ENCODE peak calls at places on chromosomes 4 and X, in seven cellular contexts. One of them, this sample, is unnamed. For H3K27me3, the result is how much of the 10 kb centered on the place peaks cover.

GRCh38 chrX:39475372-39475771 is 622.4 kb downstream of the BCOR start:
- DNase-seq in HCT116: no peak
- DNase-seq in SK-N-SH: no peak
- DNase-seq in GM12878: no peak
- DNase-seq in H1: no peak
- DNase-seq in HepG2: no peak
- DNase-seq in K562: peak
- DNase-seq in this sample: no peak

GRCh38 chr4:168864831-168865541 is 145.1 kb downstream of the CBR4 start:
- DNase-seq in HCT116: no peak
- DNase-seq in SK-N-SH: no peak
- DNase-seq in GM12878: no peak
- DNase-seq in H1: no peak
- DNase-seq in HepG2: no peak
- DNase-seq in K562: no peak
- DNase-seq in this sample: peak

GRCh38 chrX:140762061-140762460 is 52.5 kb downstream of the LINC00632 start:
- DNase-seq in HCT116: no peak
- DNase-seq in SK-N-SH: peak
- DNase-seq in GM12878: no peak
- DNase-seq in H1: peak
- DNase-seq in HepG2: peak
- DNase-seq in K562: peak
- DNase-seq in this sample: no peak

GRCh38 chr4:95142877-95143412 is 385.2 kb downstream of the BMPR1B start:
- DNase-seq in HCT116: no peak
- DNase-seq in SK-N-SH: no peak
- DNase-seq in GM12878: no peak
- DNase-seq in H1: no peak
- DNase-seq in HepG2: no peak
- DNase-seq in K562: no peak
- DNase-seq in this sample: no peak

GRCh38 chr4:87353592-87353991 is 30.9 kb upstream of the HSD17B13 start:
- DNase-seq in HCT116: peak
- DNase-seq in SK-N-SH: peak
- DNase-seq in GM12878: peak
- DNase-seq in H1: peak
- DNase-seq in HepG2: peak
- DNase-seq in K562: peak
- DNase-seq in this sample: peak

GRCh38 chrX:150224676-150225075 is 138.4 kb upstream of the MAMLD1 start:
- DNase-seq in HCT116: no peak
- DNase-seq in SK-N-SH: no peak
- DNase-seq in GM12878: no peak
- DNase-seq in H1: no peak
- DNase-seq in HepG2: no peak
- DNase-seq in K562: no peak
- DNase-seq in this sample: no peak

GRCh38 chr4:8594097-8595038 is 1.8 kb downstream of the CPZ start:
- DNase-seq in HCT116: peak
- DNase-seq in SK-N-SH: peak
- DNase-seq in GM12878: peak
- DNase-seq in H1: peak
- DNase-seq in HepG2: peak
- DNase-seq in K562: peak
- DNase-seq in this sample: peak

GRCh38 chr4:36385951-36386561 is 104.6 kb downstream of the DTHD1 start:
- DNase-seq in HCT116: no peak
- DNase-seq in SK-N-SH: no peak
- DNase-seq in GM12878: peak
- DNase-seq in H1: no peak
- DNase-seq in HepG2: no peak
- DNase-seq in K562: no peak
- DNase-seq in this sample: no peak

GRCh38 chrX:129831486-129831885 is 12.2 kb downstream of the ZDHHC9 start:
- DNase-seq in HCT116: no peak
- DNase-seq in SK-N-SH: no peak
- DNase-seq in GM12878: no peak
- DNase-seq in H1: no peak
- DNase-seq in HepG2: no peak
- DNase-seq in K562: no peak
- DNase-seq in this sample: no peak

GRCh38 chr4:38273369-38273768 is 313.2 kb downstream of the PTTG2 start:
- DNase-seq in HCT116: no peak
- DNase-seq in SK-N-SH: no peak
- DNase-seq in GM12878: no peak
- DNase-seq in H1: no peak
- DNase-seq in HepG2: no peak
- DNase-seq in K562: no peak
- DNase-seq in this sample: no peak

GRCh38 chr4:143163618-143164017 is 21.1 kb upstream of the USP38 start:
- DNase-seq in HCT116: no peak
- DNase-seq in SK-N-SH: no peak
- DNase-seq in GM12878: no peak
- DNase-seq in H1: no peak
- DNase-seq in HepG2: no peak
- DNase-seq in K562: no peak
- DNase-seq in this sample: no peak

GRCh38 chr4:142080960-142081359 is 444.6 kb downstream of the IL15 start:
- DNase-seq in HCT116: no peak
- DNase-seq in SK-N-SH: no peak
- DNase-seq in GM12878: no peak
- DNase-seq in H1: no peak
- DNase-seq in HepG2: no peak
- DNase-seq in K562: no peak
- DNase-seq in this sample: no peak

DNA sequence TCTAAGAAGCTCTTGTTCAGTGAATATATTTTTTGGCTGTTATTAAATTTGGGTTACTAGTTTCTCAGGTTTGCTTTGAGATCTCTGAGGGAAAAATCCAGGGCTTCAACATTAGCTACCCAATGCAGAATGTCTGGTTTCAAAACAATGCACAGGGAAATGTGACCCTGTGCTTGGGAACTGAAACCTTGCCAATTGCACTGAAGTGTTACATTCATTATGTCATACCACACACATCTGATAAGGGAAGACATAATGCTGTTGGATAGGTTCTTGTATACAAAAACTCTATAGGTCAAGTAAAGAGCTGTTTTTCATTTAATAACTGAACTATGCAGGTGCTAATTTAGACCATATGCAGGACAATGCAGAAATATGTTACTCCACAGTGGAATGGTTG is 345.3 kb upstream of the BMP3 start:
- DNase-seq in HCT116: no peak
- DNase-seq in SK-N-SH: no peak
- DNase-seq in GM12878: no peak
- DNase-seq in H1: no peak
- DNase-seq in HepG2: no peak
- DNase-seq in K562: no peak
- DNase-seq in this sample: no peak
- TF ChIP-seq YY1 in HCT116: no peak
- TF ChIP-seq YY1 in SK-N-SH: no peak
- TF ChIP-seq YY1 in GM12878: no peak
- TF ChIP-seq YY1 in H1: no peak
- TF ChIP-seq YY1 in HepG2: no peak
- TF ChIP-seq YY1 in K562: no peak
- TF ChIP-seq YY1 in this sample: no peak

DNA sequence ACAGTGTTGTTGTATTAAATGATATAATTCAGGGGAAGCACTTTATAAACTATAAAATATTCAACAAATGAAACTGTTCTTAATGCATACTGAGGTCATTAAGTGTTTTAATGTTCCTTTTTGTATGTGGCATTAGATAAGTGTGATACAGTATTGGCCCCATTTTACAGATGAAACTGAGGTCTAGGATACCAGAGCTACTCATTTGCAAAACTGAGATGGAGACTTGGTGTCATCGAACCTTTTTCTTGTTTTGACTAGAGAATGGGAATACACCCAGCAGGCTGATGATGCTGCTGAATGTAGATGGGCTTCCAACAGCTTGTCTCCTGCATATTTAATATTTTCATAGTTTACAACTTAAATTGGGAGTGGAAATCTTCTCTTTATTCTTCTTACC is 34.6 kb downstream of the TAF1 start:
- DNase-seq in HCT116: no peak
- DNase-seq in SK-N-SH: no peak
- DNase-seq in GM12878: no peak
- DNase-seq in H1: no peak
- DNase-seq in HepG2: no peak
- DNase-seq in K562: no peak
- DNase-seq in this sample: no peak
- H3K27me3 ChIP-seq in HCT116: under half
- H3K27me3 ChIP-seq in SK-N-SH: under half
- H3K27me3 ChIP-seq in GM12878: under half
- H3K27me3 ChIP-seq in H1: under half
- H3K27me3 ChIP-seq in HepG2: under half
- H3K27me3 ChIP-seq in K562: under half
- H3K27me3 ChIP-seq in this sample: under half

DNA sequence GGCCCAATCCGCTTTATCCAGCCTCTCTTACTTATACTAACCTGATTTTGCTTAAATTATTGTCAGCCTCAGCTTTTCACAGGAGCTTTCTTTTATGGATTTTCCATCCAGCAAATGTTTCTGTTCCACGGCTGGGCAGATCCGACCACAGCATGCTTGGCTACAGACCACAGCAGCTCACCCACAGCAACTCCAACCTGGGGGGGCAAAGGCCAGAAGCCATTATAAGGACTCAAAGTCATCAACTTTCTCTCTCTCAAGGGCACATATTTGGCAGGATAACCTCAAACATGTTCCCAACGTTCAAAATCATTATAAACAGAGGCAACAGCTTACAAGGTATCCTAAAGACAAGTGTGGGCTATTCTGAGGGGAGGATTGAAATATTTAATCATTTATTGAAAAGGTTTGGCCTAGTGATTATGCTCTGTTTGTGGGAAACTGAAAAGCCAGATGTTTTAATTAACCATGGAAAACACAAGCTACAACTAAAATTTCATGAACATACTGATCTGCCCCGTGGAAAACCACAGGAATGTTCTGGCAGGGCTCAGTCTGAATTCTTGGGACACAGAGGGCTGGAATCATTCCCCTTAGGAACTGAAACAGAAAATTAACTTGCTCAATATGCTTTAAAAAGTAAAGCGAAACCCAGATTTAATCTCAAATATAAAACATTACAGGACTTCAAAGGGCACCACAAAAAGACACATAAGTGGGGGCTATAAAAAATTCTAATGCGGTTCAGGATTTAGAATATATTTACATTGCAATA is 71.2 kb downstream of the APBB2 start:
- DNase-seq in HCT116: no peak
- DNase-seq in SK-N-SH: no peak
- DNase-seq in GM12878: no peak
- DNase-seq in H1: no peak
- DNase-seq in HepG2: no peak
- DNase-seq in K562: no peak
- DNase-seq in this sample: no peak
- H3K4me3 ChIP-seq in HCT116: no peak
- H3K4me3 ChIP-seq in SK-N-SH: no peak
- H3K4me3 ChIP-seq in GM12878: no peak
- H3K4me3 ChIP-seq in H1: no peak
- H3K4me3 ChIP-seq in HepG2: no peak
- H3K4me3 ChIP-seq in K562: no peak
- H3K4me3 ChIP-seq in this sample: no peak

GRCh38 chr4:112604590-112604989 is 32.1 kb downstream of the ZGRF1 start:
- DNase-seq in HCT116: peak
- DNase-seq in SK-N-SH: peak
- DNase-seq in GM12878: peak
- DNase-seq in H1: peak
- DNase-seq in HepG2: peak
- DNase-seq in K562: peak
- DNase-seq in this sample: peak
- TF ChIP-seq YY1 in HCT116: no peak
- TF ChIP-seq YY1 in SK-N-SH: no peak
- TF ChIP-seq YY1 in GM12878: no peak
- TF ChIP-seq YY1 in H1: no peak
- TF ChIP-seq YY1 in HepG2: no peak
- TF ChIP-seq YY1 in K562: no peak
- TF ChIP-seq YY1 in this sample: no peak

DNA sequence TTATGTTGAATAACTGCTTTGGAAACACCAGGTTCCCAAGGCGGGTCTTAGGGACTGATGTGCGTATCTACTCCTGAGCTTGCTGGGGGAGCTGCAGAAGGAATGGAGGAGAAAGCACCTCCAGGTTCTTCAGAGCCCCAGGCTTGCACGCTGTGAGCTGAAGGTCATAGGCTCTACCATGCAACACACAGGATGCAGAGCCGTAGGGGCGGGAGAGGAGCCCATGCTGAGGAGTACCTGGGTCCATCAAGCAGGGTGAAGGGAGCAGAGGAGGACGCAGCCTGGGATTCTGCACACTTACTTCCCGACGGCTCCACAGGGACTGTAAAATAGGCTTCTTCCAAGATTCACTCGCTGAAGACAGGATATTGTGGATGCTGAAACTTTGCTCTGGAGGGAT is 426.5 kb upstream of the FRG1 start:
- DNase-seq in HCT116: no peak
- DNase-seq in SK-N-SH: no peak
- DNase-seq in GM12878: no peak
- DNase-seq in H1: no peak
- DNase-seq in HepG2: no peak
- DNase-seq in K562: no peak
- DNase-seq in this sample: no peak
- H3K27me3 ChIP-seq in HCT116: under half
- H3K27me3 ChIP-seq in SK-N-SH: under half
- H3K27me3 ChIP-seq in GM12878: under half
- H3K27me3 ChIP-seq in H1: under half
- H3K27me3 ChIP-seq in HepG2: under half
- H3K27me3 ChIP-seq in K562: under half
- H3K27me3 ChIP-seq in this sample: under half

GRCh38 chr4:159428975-159429692 is 326.3 kb downstream of the RAPGEF2 start:
- DNase-seq in HCT116: no peak
- DNase-seq in SK-N-SH: no peak
- DNase-seq in GM12878: no peak
- DNase-seq in H1: no peak
- DNase-seq in HepG2: no peak
- DNase-seq in K562: no peak
- DNase-seq in this sample: no peak
- H3K4me3 ChIP-seq in HCT116: no peak
- H3K4me3 ChIP-seq in SK-N-SH: no peak
- H3K4me3 ChIP-seq in GM12878: no peak
- H3K4me3 ChIP-seq in H1: no peak
- H3K4me3 ChIP-seq in HepG2: no peak
- H3K4me3 ChIP-seq in K562: no peak
- H3K4me3 ChIP-seq in this sample: no peak

GRCh38 chr4:187770345-187770744 is 225.2 kb upstream of the ZFP42 start:
- DNase-seq in HCT116: peak
- DNase-seq in SK-N-SH: no peak
- DNase-seq in GM12878: no peak
- DNase-seq in H1: no peak
- DNase-seq in HepG2: no peak
- DNase-seq in K562: no peak
- DNase-seq in this sample: no peak
- TF ChIP-seq YY1 in HCT116: no peak
- TF ChIP-seq YY1 in SK-N-SH: no peak
- TF ChIP-seq YY1 in GM12878: no peak
- TF ChIP-seq YY1 in H1: no peak
- TF ChIP-seq YY1 in HepG2: no peak
- TF ChIP-seq YY1 in K562: no peak
- TF ChIP-seq YY1 in this sample: no peak